ENCODE peak calls at places on chromosomes 3 and 15, in five cellular contexts. One of them, this sample, is unnamed.

GRCh38 chr15:77753238-77753873 is 120.6 kb upstream of the LINGO1 start:
- DNase-seq in mucosa of descending colon: no peak
- DNase-seq in GM13977: peak
- DNase-seq in activated CD4-positive, alpha-beta T cell treated with anti-CD3 and anti-CD28 coated beads, Interleukin-2, amount 10 ng/mL, durations not matched to agents 7 days and 5 days: peak
- DNase-seq in AG09309: no peak
- DNase-seq in this sample: no peak

GRCh38 chr3:64896173-64896925 is 208.5 kb upstream of the ADAMTS9 start:
- DNase-seq in mucosa of descending colon: no peak
- DNase-seq in GM13977: no peak
- DNase-seq in activated CD4-positive, alpha-beta T cell treated with anti-CD3 and anti-CD28 coated beads, Interleukin-2, amount 10 ng/mL, durations not matched to agents 7 days and 5 days: no peak
- DNase-seq in AG09309: no peak
- DNase-seq in this sample: no peak

GRCh38 chr3:66555214-66555844 is 54.5 kb upstream of the LRIG1 start:
- DNase-seq in mucosa of descending colon: no peak
- DNase-seq in GM13977: no peak
- DNase-seq in activated CD4-positive, alpha-beta T cell treated with anti-CD3 and anti-CD28 coated beads, Interleukin-2, amount 10 ng/mL, durations not matched to agents 7 days and 5 days: no peak
- DNase-seq in AG09309: no peak
- DNase-seq in this sample: no peak

GRCh38 chr15:65088643-65089021 is 12.1 kb downstream of the KBTBD13 start:
- DNase-seq in mucosa of descending colon: peak
- DNase-seq in GM13977: no peak
- DNase-seq in activated CD4-positive, alpha-beta T cell treated with anti-CD3 and anti-CD28 coated beads, Interleukin-2, amount 10 ng/mL, durations not matched to agents 7 days and 5 days: no peak
- DNase-seq in AG09309: no peak
- DNase-seq in this sample: no peak

GRCh38 chr3:54047568-54047967 is 74.8 kb upstream of the CACNA2D3 start:
- DNase-seq in mucosa of descending colon: no peak
- DNase-seq in GM13977: no peak
- DNase-seq in activated CD4-positive, alpha-beta T cell treated with anti-CD3 and anti-CD28 coated beads, Interleukin-2, amount 10 ng/mL, durations not matched to agents 7 days and 5 days: no peak
- DNase-seq in AG09309: no peak
- DNase-seq in this sample: no peak

GRCh38 chr3:123409443-123410148 is 39.3 kb downstream of the ADCY5 start:
- DNase-seq in mucosa of descending colon: peak
- DNase-seq in GM13977: no peak
- DNase-seq in activated CD4-positive, alpha-beta T cell treated with anti-CD3 and anti-CD28 coated beads, Interleukin-2, amount 10 ng/mL, durations not matched to agents 7 days and 5 days: no peak
- DNase-seq in AG09309: no peak
- DNase-seq in this sample: no peak

GRCh38 chr3:193563999-193564398 is 9.3 kb upstream of the ATP13A4 start:
- DNase-seq in mucosa of descending colon: peak
- DNase-seq in GM13977: no peak
- DNase-seq in activated CD4-positive, alpha-beta T cell treated with anti-CD3 and anti-CD28 coated beads, Interleukin-2, amount 10 ng/mL, durations not matched to agents 7 days and 5 days: no peak
- DNase-seq in AG09309: no peak
- DNase-seq in this sample: peak

GRCh38 chr3:37646865-37647264 is 214.8 kb upstream of the CTDSPL start:
- DNase-seq in mucosa of descending colon: no peak
- DNase-seq in GM13977: no peak
- DNase-seq in activated CD4-positive, alpha-beta T cell treated with anti-CD3 and anti-CD28 coated beads, Interleukin-2, amount 10 ng/mL, durations not matched to agents 7 days and 5 days: no peak
- DNase-seq in AG09309: no peak
- DNase-seq in this sample: no peak

GRCh38 chr3:64945171-64945684 is 257.4 kb upstream of the ADAMTS9 start:
- DNase-seq in mucosa of descending colon: no peak
- DNase-seq in GM13977: no peak
- DNase-seq in activated CD4-positive, alpha-beta T cell treated with anti-CD3 and anti-CD28 coated beads, Interleukin-2, amount 10 ng/mL, durations not matched to agents 7 days and 5 days: no peak
- DNase-seq in AG09309: no peak
- DNase-seq in this sample: no peak